ENCODE peak calls at places on chromosomes 11 and 22, in eight cellular contexts. G, D, C, N, Z, Y, E and K are unnamed samples.

GRCh38 chr11:34261820-34262219 is 96.0 kb downstream of the ABTB2 start:
- DNase-seq in G (no peak), D (no peak), C (no peak), N (no peak), Z (no peak), Y (no peak), E (no peak), K (no peak)

GRCh38 chr22:38315801-38316339 is 1.4 kb downstream of the CSNK1E start:
- DNase-seq in G (no peak), D (no peak), C (no peak), N (no peak), Z (no peak), Y (no peak), E (no peak), K (no peak)

GRCh38 chr11:2261436-2262230 is 8.8 kb downstream of the ASCL2 start:
- DNase-seq in G (no peak), D (peak), C (no peak), N (no peak), Z (no peak), Y (no peak), E (no peak), K (no peak)

GRCh38 chr22:42961815-42962214 is 53.1 kb downstream of the PACSIN2 start:
- DNase-seq in G (no peak), D (peak), C (no peak), N (no peak), Z (no peak), Y (no peak), E (no peak), K (no peak)

GRCh38 chr11:119702261-119702591 is 26.8 kb downstream of the NECTIN1 start:
- DNase-seq in G (no peak), D (no peak), C (no peak), N (no peak), Z (no peak), Y (no peak), E (no peak), K (no peak)

GRCh38 chr22:43980996-43981395 is 25.8 kb downstream of the SAMM50 start:
- DNase-seq in G (no peak), D (no peak), C (no peak), N (no peak), Z (no peak), Y (no peak), E (no peak), K (no peak)

GRCh38 chr11:80782135-80782885 is 1341.5 kb upstream of the TENM4 start:
- DNase-seq in G (no peak), D (no peak), C (no peak), N (no peak), Z (no peak), Y (no peak), E (no peak), K (no peak)

GRCh38 chr11:74646964-74647363 is 54.6 kb downstream of the POLD3 start:
- DNase-seq in G (no peak), D (no peak), C (no peak), N (no peak), Z (no peak), Y (no peak), E (no peak), K (peak)

GRCh38 chr11:98003606-98004371 is 1017.0 kb upstream of the CNTN5 start:
- DNase-seq in G (no peak), D (no peak), C (no peak), N (no peak), Z (no peak), Y (no peak), E (no peak), K (no peak)

GRCh38 chr11:2402890-2403645 is 2.5 kb downstream of the TSSC4 start:
- DNase-seq in G (no peak), D (no peak), C (no peak), N (no peak), Z (no peak), Y (no peak), E (no peak), K (no peak)

GRCh38 chr11:33064033-33064825 is 24.9 kb downstream of the TCP11L1 start:
- DNase-seq in G (no peak), D (no peak), C (no peak), N (no peak), Z (no peak), Y (no peak), E (no peak), K (no peak)

GRCh38 chr11:132962026-132962425 is 570.3 kb downstream of the OPCML start:
- DNase-seq in G (no peak), D (peak), C (no peak), N (no peak), Z (no peak), Y (no peak), E (no peak), K (no peak)

GRCh38 chr11:19410032-19410431 is 169.3 kb upstream of the E2F8 start:
- DNase-seq in G (no peak), D (no peak), C (no peak), N (no peak), Z (no peak), Y (no peak), E (no peak), K (no peak)

GRCh38 chr11:111735262-111736116 is 30.7 kb downstream of the PPP2R1B start:
- DNase-seq in G (no peak), D (peak), C (no peak), N (no peak), Z (peak), Y (no peak), E (peak), K (no peak)

GRCh38 chr11:6438979-6439571 is 1.7 kb downstream of the HPX start:
- DNase-seq in G (peak), D (peak), C (peak), N (peak), Z (peak), Y (no peak), E (peak), K (peak)

GRCh38 chr22:42434283-42434682 is 2.1 kb upstream of the NFAM1 start:
- DNase-seq in G (no peak), D (no peak), C (no peak), N (no peak), Z (no peak), Y (no peak), E (no peak), K (no peak)

GRCh38 chr11:67261942-67262681 is 4.2 kb upstream of the GRK2 start:
- DNase-seq in G (no peak), D (no peak), C (no peak), N (no peak), Z (no peak), Y (peak), E (no peak), K (no peak)

GRCh38 chr11:130181295-130182272 is 22.0 kb downstream of the ST14 start:
- DNase-seq in G (no peak), D (peak), C (no peak), N (no peak), Z (no peak), Y (no peak), E (peak), K (no peak)

GRCh38 chr11:84855846-84856245 is 771.3 kb downstream of the DLG2 start:
- DNase-seq in G (no peak), D (peak), C (no peak), N (no peak), Z (no peak), Y (no peak), E (peak), K (no peak)

GRCh38 chr22:30452861-30453260 is 19.0 kb downstream of the SEC14L3 start:
- DNase-seq in G (no peak), D (no peak), C (no peak), N (no peak), Z (no peak), Y (no peak), E (no peak), K (no peak)

GRCh38 chr22:33539902-33540751 is 380.1 kb downstream of the LARGE1 start:
- DNase-seq in G (no peak), D (peak), C (no peak), N (no peak), Z (no peak), Y (no peak), E (no peak), K (no peak)